ENCODE peak calls at places on chromosomes 13 and 19, in five cellular contexts. L, W, O, C and P are unnamed samples.

GRCh38 chr19:45400192-45400591 is 4.7 kb downstream of the PPP1R13L start:
- DNase-seq in C (no peak), W (no peak), O (no peak), L (no peak), P (no peak)

GRCh38 chr19:29882719-29883105 is 59.3 kb upstream of the URI1 start:
- DNase-seq in C (no peak), W (no peak), L (no peak), O (no peak), P (no peak)

GRCh38 chr19:291561-292280 is 518 bp upstream of the PLPP2 start:
- DNase-seq in W (no peak), L (no peak), O (no peak), C (peak), P (no peak)

GRCh38 chr13:51663980-51664957 is 80.0 kb downstream of the WDFY2 start:
- DNase-seq in C (no peak), L (no peak), O (peak), W (no peak), P (peak)

GRCh38 chr19:7471696-7472620 is 16.9 kb downstream of the PEX11G start:
- DNase-seq in W (no peak), L (no peak), O (no peak), C (no peak), P (no peak)

GRCh38 chr19:28940751-28941500 is 272.0 kb downstream of the UQCRFS1 start:
- DNase-seq in C (no peak), W (no peak), O (no peak), L (peak), P (peak)

GRCh38 chr19:12687496-12688196 is at the start of gene GNG14:
- DNase-seq in C (no peak), O (no peak), L (no peak), W (no peak), P (no peak)

GRCh38 chr13:99558570-99559180 is 57.4 kb downstream of the TM9SF2 start:
- DNase-seq in W (no peak), O (no peak), C (no peak), L (no peak), P (no peak)

GRCh38 chr19:3642987-3643386 is 16.4 kb upstream of the CACTIN start:
- DNase-seq in L (no peak), W (no peak), C (no peak), O (no peak), P (no peak)

GRCh38 chr19:49157445-49158224 is at the start of gene TRPM4:
- DNase-seq in L (peak), C (peak), W (peak), O (peak), P (peak)

GRCh38 chr13:37647038-37647650 is 48.6 kb upstream of the POSTN start:
- DNase-seq in C (peak), L (no peak), W (no peak), O (no peak), P (no peak)

GRCh38 chr19:10694706-10695105 is 6.5 kb upstream of the QTRT1 start:
- DNase-seq in W (no peak), O (no peak), L (no peak), C (no peak), P (no peak)